ENCODE peak calls at places on chromosomes 13 and 19, in four cellular contexts. D is EH; A is neural crest cell; B is activated naive CD4-positive, alpha-beta T cell treated with anti-CD3 and anti-CD28 coated beads for 36 hours. R is an unnamed sample.

GRCh38 chr13:37475151-37475550 is 123.4 kb downstream of the POSTN start:
- DNase-seq in D (peak), A (no peak), B (no peak), R (no peak)

GRCh38 chr19:10091892-10092641 is 6.0 kb downstream of the SHFL start:
- DNase-seq in D (no peak), A (no peak), B (no peak), R (no peak)

GRCh38 chr13:38346764-38347163 is 2.9 kb upstream of the UFM1 start:
- DNase-seq in D (no peak), A (no peak), B (no peak), R (no peak)

GRCh38 chr13:42110410-42111155 is 62.1 kb downstream of the DGKH start:
- DNase-seq in D (peak), A (peak), B (peak), R (peak)

GRCh38 chr13:24618219-24618955 is 61.8 kb upstream of the ATP12A start:
- DNase-seq in D (no peak), A (no peak), B (peak), R (no peak)

GRCh38 chr19:993831-994393 is 6.3 kb upstream of the GRIN3B start:
- DNase-seq in D (no peak), A (no peak), B (no peak), R (no peak)

GRCh38 chr19:18274776-18275356 is 614 bp upstream of the IQCN start:
- DNase-seq in D (peak), A (no peak), B (no peak), R (peak)

GRCh38 chr13:50389726-50390125 is 374.5 kb downstream of the KCNRG start:
- DNase-seq in D (no peak), A (no peak), B (no peak), R (no peak)

GRCh38 chr19:1360818-1361461 is 22.8 kb upstream of the NDUFS7 start:
- DNase-seq in D (peak), A (no peak), B (no peak), R (peak)

GRCh38 chr13:36912369-36912768 is 7.7 kb downstream of the SMAD9 start:
- DNase-seq in D (no peak), A (no peak), B (no peak), R (no peak)

GRCh38 chr19:3433313-3433712 is 47.0 kb downstream of the SMIM24 start:
- DNase-seq in D (no peak), A (no peak), B (no peak), R (no peak)

GRCh38 chr19:45677351-45678230 is 9.6 kb downstream of the GIPR start:
- DNase-seq in D (peak), A (peak), B (peak), R (peak)

GRCh38 chr13:34391071-34391470 is 551.0 kb upstream of the NBEA start:
- DNase-seq in D (peak), A (no peak), B (no peak), R (no peak)

GRCh38 chr13:84571264-84571663 is 689.0 kb upstream of the SLITRK1 start:
- DNase-seq in D (no peak), A (no peak), B (no peak), R (no peak)

GRCh38 chr19:1860133-1860775 is 3.1 kb downstream of the KLF16 start:
- DNase-seq in D (peak), A (no peak), B (peak), R (no peak)

GRCh38 chr13:45737571-45738002 is 35.5 kb downstream of the CBY2 start:
- DNase-seq in D (no peak), A (no peak), B (peak), R (no peak)

GRCh38 chr13:110379905-110380341 is 72.8 kb downstream of the COL4A2 start:
- DNase-seq in D (peak), A (no peak), B (no peak), R (no peak)

GRCh38 chr19:6589711-6590457 is 1.1 kb downstream of the CD70 start:
- DNase-seq in D (no peak), A (no peak), B (no peak), R (no peak)

GRCh38 chr19:33064117-33064777 is 441 bp downstream of the RHPN2 start:
- DNase-seq in D (peak), A (no peak), B (peak), R (no peak)

GRCh38 chr19:17933414-17934129 is 757 bp downstream of the CCDC124 start:
- DNase-seq in D (peak), A (no peak), B (no peak), R (no peak)

GRCh38 chr13:110211046-110211445 is 95.9 kb downstream of the COL4A1 start:
- DNase-seq in D (no peak), A (no peak), B (no peak), R (no peak)

GRCh38 chr19:2123682-2124387 is 27.1 kb downstream of the IZUMO4 start:
- DNase-seq in D (peak), A (peak), B (peak), R (no peak)

GRCh38 chr19:41988947-41989346 is 5.1 kb downstream of the ATP1A3 start:
- DNase-seq in D (no peak), A (no peak), B (no peak), R (no peak)

GRCh38 chr13:81458211-81458610 is 1117.3 kb upstream of the SPRY2 start:
- DNase-seq in D (no peak), A (no peak), B (no peak), R (no peak)

GRCh38 chr19:38597075-38597474 is 20.7 kb downstream of the MAP4K1 start:
- DNase-seq in D (no peak), A (no peak), B (no peak), R (no peak)

GRCh38 chr13:60012503-60012902 is 151.2 kb downstream of the DIAPH3 start:
- DNase-seq in D (no peak), A (no peak), B (no peak), R (no peak)

GRCh38 chr19:44607049-44607448 is 6.3 kb upstream of the IGSF23 start:
- DNase-seq in D (peak), A (no peak), B (no peak), R (no peak)

GRCh38 chr13:112867301-112867711 is 101.7 kb upstream of the MCF2L start:
- DNase-seq in D (no peak), A (no peak), B (peak), R (no peak)

GRCh38 chr19:39430675-39431593 is 4.8 kb downstream of the RPS16 start:
- DNase-seq in D (peak), A (no peak), B (peak), R (no peak)

GRCh38 chr19:53294786-53295441 is 27.4 kb upstream of the VN1R4 start:
- DNase-seq in D (no peak), A (no peak), B (no peak), R (no peak)

GRCh38 chr13:98348476-98348875 is 171.4 kb upstream of the RNF113B start:
- DNase-seq in D (no peak), A (no peak), B (no peak), R (no peak)

GRCh38 chr19:36183455-36183741 is 31.1 kb downstream of the ZNF565 start:
- DNase-seq in D (no peak), A (no peak), B (no peak), R (no peak)

GRCh38 chr13:44309771-44310767 is 63.6 kb upstream of the SERP2 start:
- DNase-seq in D (no peak), A (no peak), B (no peak), R (peak)

GRCh38 chr19:3949997-3950859 is 17.4 kb downstream of the NMRK2 start:
- DNase-seq in D (no peak), A (no peak), B (no peak), R (no peak)

GRCh38 chr13:73069206-73069815 is 10.5 kb downstream of the KLF5 start:
- DNase-seq in D (peak), A (no peak), B (no peak), R (no peak)

GRCh38 chr13:99640260-99640659 is 139.0 kb downstream of the TM9SF2 start:
- DNase-seq in D (no peak), A (no peak), B (no peak), R (no peak)

GRCh38 chr19:1273263-1274041 is 1.9 kb upstream of the FAM174C start:
- DNase-seq in D (no peak), A (no peak), B (no peak), R (no peak)

GRCh38 chr19:18278521-18279265 is 2.7 kb downstream of the JUND start:
- DNase-seq in D (peak), A (no peak), B (peak), R (peak)

GRCh38 chr13:87998081-87998480 is 326.9 kb downstream of the SLITRK5 start:
- DNase-seq in D (no peak), A (no peak), B (no peak), R (no peak)

GRCh38 chr19:48284891-48285290 is 15.0 kb downstream of the ZNF114 start:
- DNase-seq in D (peak), A (no peak), B (no peak), R (no peak)

R was measured in globus pallidus.